ENCODE peak calls at places on chromosomes 2 and 18, in eight cellular contexts. T is mammary epithelial cell, Q is GM23338, M is endothelial cell of umbilical vein, K is GM23248, A is HepG2, E is fibroblast of lung, I is K562. X is an unnamed sample.

GRCh38 chr2:72984172-72984671 is 66.9 kb downstream of the EMX1 start:
- DNase-seq in T (no peak), Q (no peak), M (no peak), K (no peak), A (no peak), E (no peak), I (peak; percentile 37), X (no peak)

GRCh38 chr18:70998490-70998889 is 709.6 kb downstream of the SOCS6 start:
- DNase-seq in T (no peak), Q (no peak), M (peak; percentile 58), K (no peak), A (no peak), E (no peak), I (no peak), X (no peak)

GRCh38 chr2:172550419-172550818 is 5.5 kb upstream of the PDK1 start:
- DNase-seq in T (no peak), Q (no peak), M (no peak), K (no peak), A (no peak), E (no peak), I (peak; percentile 19), X (no peak)

GRCh38 chr18:79512461-79513380 is 117.0 kb downstream of the NFATC1 start:
- DNase-seq in T (no peak), Q (no peak), M (no peak), K (no peak), A (no peak), E (no peak), I (no peak), X (no peak)

GRCh38 chr2:47112665-47113435 is 42.3 kb downstream of the STPG4 start:
- DNase-seq in T (no peak), Q (no peak), M (no peak), K (no peak), A (no peak), E (no peak), I (peak; percentile 11), X (no peak)

GRCh38 chr2:9356336-9356735 is 67.0 kb downstream of the ITGB1BP1 start:
- DNase-seq in T (no peak), Q (no peak), M (no peak), K (peak; percentile 24), A (no peak), E (no peak), I (no peak), X (no peak)

GRCh38 chr2:222320441-222321395 is 21.9 kb upstream of the PAX3 start:
- DNase-seq in T (no peak), Q (peak; percentile 40), M (peak; percentile 35), K (peak; percentile 24), A (no peak), E (peak; percentile 20), I (no peak), X (peak; percentile 28)

GRCh38 chr18:23856466-23857175 is 157.9 kb upstream of the TTC39C start:
- DNase-seq in T (peak; percentile 40), Q (no peak), M (no peak), K (no peak), A (no peak), E (peak; percentile 20), I (no peak), X (no peak)

GRCh38 chr18:46260016-46260878 is 156.1 kb downstream of the HAUS1 start:
- DNase-seq in T (peak; percentile 88), Q (no peak), M (no peak), K (peak; percentile 78), A (no peak), E (peak; percentile 96), I (no peak), X (no peak)

GRCh38 chr2:47082976-47083375 is 72.1 kb downstream of the STPG4 start:
- DNase-seq in T (no peak), Q (no peak), M (no peak), K (no peak), A (no peak), E (no peak), I (no peak), X (no peak)

GRCh38 chr2:235577404-235578330 is 83.8 kb downstream of the AGAP1 start:
- DNase-seq in T (no peak), Q (no peak), M (no peak), K (peak; percentile 21), A (peak; percentile 85), E (peak; percentile 36), I (no peak), X (no peak)

GRCh38 chr18:63559567-63560491 is 17.7 kb downstream of the SERPINB12 start:
- DNase-seq in T (peak; percentile 83), Q (no peak), M (no peak), K (no peak), A (no peak), E (no peak), I (no peak), X (no peak)

GRCh38 chr18:48441405-48441881 is 32.3 kb upstream of the ZBTB7C start:
- DNase-seq in T (no peak), Q (no peak), M (peak; percentile 39), K (peak; percentile 26), A (no peak), E (peak; percentile 29), I (no peak), X (no peak)
- TF ChIP-seq EZH2 in T (no peak), Q (no peak), M (no peak), K (no peak), A (no peak), E (no peak), I (no peak), X (no peak)

GRCh38 chr2:110744429-110744828 is 12.1 kb downstream of the ACOXL start:
- DNase-seq in T (no peak), Q (no peak), M (no peak), K (no peak), A (no peak), E (no peak), I (peak; percentile 17), X (no peak)
- H2AFZ ChIP-seq in T (no peak overlapping the region), Q (no peak overlapping the region), M (no peak overlapping the region), K (no peak overlapping the region), A (no peak overlapping the region), E (no peak overlapping the region), I (peak overlapping the region; percentile 75), X (no peak overlapping the region)

DNA sequence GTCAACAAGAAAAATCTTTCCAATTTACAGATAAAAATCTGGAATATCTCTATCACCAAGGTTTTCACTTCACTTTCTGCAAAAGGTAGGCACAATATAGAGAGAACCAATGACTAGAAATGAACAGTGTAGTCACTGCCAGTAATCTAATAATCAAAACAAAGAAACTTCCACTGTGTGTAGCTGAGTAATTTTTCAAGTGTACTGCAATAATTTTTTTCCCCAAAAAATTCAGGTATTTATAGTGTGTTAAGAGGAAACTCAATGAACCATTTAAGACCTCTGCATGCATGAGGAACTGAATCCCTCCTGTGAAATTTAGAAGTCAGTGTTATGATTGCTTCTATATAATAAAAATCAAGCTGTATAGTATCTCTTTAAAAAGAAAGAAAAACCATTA is 121.8 kb downstream of the MEMO1 start:
- DNase-seq in T (no peak), Q (no peak), M (no peak), K (no peak), A (no peak), E (no peak), I (no peak), X (no peak)
- H3K4me2 ChIP-seq in T (no peak overlapping the region), Q (no peak overlapping the region), M (no peak overlapping the region), K (no peak overlapping the region), A (no peak overlapping the region), E (no peak overlapping the region), I (no peak overlapping the region), X (no peak overlapping the region)

DNA sequence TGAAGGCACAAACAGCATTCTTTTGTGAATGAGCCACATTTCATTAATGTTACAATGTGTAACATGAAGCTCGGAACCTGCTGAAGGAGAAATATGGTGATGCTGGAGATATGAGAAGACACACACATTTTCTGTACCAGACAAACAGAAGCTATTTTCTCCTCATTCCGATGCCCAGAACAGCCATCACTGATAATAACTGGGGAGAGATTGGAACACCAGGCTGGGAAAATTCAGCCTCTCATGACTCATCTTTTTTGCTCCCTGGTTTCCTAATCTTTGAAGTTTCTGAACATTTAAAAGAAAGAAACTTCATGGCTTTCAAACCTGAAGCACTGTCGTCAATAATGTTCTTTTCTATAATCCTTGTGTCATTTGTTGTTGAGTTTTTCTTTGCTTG is 110.9 kb downstream of the LYPD6 start:
- DNase-seq in T (no peak), Q (no peak), M (no peak), K (peak; percentile 27), A (no peak), E (peak; percentile 36), I (no peak), X (no peak)
- TF ChIP-seq EZH2 in T (no peak), Q (no peak), M (no peak), K (no peak), A (no peak), E (no peak), I (no peak), X (no peak)

DNA sequence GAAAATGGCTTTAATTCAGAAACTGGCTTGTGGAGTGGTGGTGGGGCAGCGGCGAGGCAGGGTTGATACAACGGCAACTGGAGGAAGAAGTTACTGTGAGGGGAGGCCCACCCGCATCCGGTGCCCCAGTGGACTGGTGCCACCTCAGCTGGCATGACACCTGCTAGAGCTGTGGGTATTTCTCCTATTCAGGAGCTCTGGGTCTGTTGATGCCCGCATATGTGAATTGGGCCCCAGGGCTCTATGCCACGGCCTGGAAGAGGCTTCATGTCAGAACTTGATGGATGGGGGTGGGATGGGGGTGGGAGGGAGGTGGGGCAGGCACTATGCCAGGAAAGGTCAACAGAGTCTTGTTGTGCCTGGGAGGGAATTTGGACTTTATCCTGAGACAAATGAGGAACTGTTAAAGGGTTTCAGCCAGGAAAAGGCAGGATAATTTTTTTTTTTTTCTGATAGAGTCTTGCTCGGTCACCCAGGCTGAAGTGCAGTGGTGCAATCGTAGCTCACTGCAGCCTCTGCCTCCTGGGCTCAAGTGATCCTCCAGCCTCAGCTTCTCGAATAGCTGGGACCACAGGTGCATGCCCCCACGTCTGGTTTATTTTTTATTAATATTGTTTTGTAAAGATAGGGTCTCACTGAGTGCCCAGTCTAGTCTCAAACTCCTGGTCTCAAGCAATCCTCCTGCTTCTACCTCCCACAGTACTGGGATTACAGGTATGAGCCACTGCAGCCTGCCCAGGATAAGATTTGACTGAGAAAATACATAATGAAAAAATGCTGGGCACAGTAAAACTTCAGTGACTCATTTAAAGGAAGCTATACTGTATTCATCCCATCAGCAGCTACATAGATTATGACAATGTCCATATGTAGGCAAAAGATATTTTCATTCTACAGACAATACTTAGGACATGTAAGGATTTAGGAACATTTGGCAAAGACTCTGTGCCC is 52.6 kb downstream of the SH2D6 start:
- DNase-seq in T (peak; percentile 67), Q (no peak), M (peak; percentile 22), K (peak; percentile 48), A (peak; percentile 98), E (no peak), I (no peak), X (peak; percentile 72)
- H2AFZ ChIP-seq in T (no peak overlapping the region), Q (no peak overlapping the region), M (no peak overlapping the region), K (no peak overlapping the region), A (no peak overlapping the region), E (no peak overlapping the region), I (no peak overlapping the region), X (no peak overlapping the region)

X was measured in hepatocyte.